ENCODE peak calls at places on chromosomes 2 and 18, in eight cellular contexts. S, U, G, M, W, D, H and Q are unnamed samples.

GRCh38 chr2:203549406-203549805 is 14.3 kb upstream of the RAPH1 start:
- DNase-seq in S (no peak), U (no peak), G (no peak), M (no peak), W (no peak), D (no peak), H (no peak), Q (no peak)

GRCh38 chr2:57696016-57696415 is 350.6 kb upstream of the VRK2 start:
- DNase-seq in S (no peak), U (no peak), G (peak), M (peak), W (no peak), D (no peak), H (no peak), Q (no peak)

GRCh38 chr2:210387074-210387473 is 72.1 kb upstream of the MYL1 start:
- DNase-seq in S (no peak), U (no peak), G (no peak), M (no peak), W (no peak), D (no peak), H (no peak), Q (no peak)

GRCh38 chr2:230330725-230331124 is 3.7 kb downstream of the SP140L start:
- DNase-seq in S (no peak), U (no peak), G (no peak), M (no peak), W (no peak), D (no peak), H (no peak), Q (no peak)

GRCh38 chr2:79638410-79638809 is 125.6 kb downstream of the CTNNA2 start:
- DNase-seq in S (no peak), U (no peak), G (no peak), M (no peak), W (no peak), D (no peak), H (no peak), Q (no peak)

GRCh38 chr2:80703532-80703931 is 399.0 kb upstream of the LRRTM1 start:
- DNase-seq in S (no peak), U (no peak), G (no peak), M (no peak), W (no peak), D (no peak), H (no peak), Q (no peak)

GRCh38 chr18:69599377-69599776 is 198.7 kb downstream of the DOK6 start:
- DNase-seq in S (no peak), U (no peak), G (no peak), M (no peak), W (no peak), D (no peak), H (no peak), Q (no peak)

GRCh38 chr2:33168425-33168824 is 221.7 kb downstream of the LTBP1 start:
- DNase-seq in S (no peak), U (no peak), G (no peak), M (no peak), W (no peak), D (no peak), H (no peak), Q (no peak)

GRCh38 chr2:166758956-166759355 is 129.3 kb upstream of the XIRP2 start:
- DNase-seq in S (no peak), U (no peak), G (no peak), M (no peak), W (no peak), D (no peak), H (no peak), Q (no peak)

GRCh38 chr2:33212151-33212550 is 264.3 kb upstream of the RASGRP3 start:
- DNase-seq in S (no peak), U (peak), G (peak), M (peak), W (no peak), D (no peak), H (no peak), Q (peak)

GRCh38 chr18:8052237-8052701 is 485.2 kb downstream of the PTPRM start:
- DNase-seq in S (no peak), U (peak), G (no peak), M (peak), W (no peak), D (no peak), H (no peak), Q (no peak)

GRCh38 chr18:46650681-46651080 is 6.3 kb downstream of the LOXHD1 start:
- DNase-seq in S (no peak), U (no peak), G (no peak), M (no peak), W (no peak), D (peak), H (no peak), Q (no peak)

GRCh38 chr2:1612391-1613077 is 131.8 kb downstream of the PXDN start:
- DNase-seq in S (no peak), U (no peak), G (no peak), M (no peak), W (peak), D (peak), H (no peak), Q (no peak)

GRCh38 chr2:156673271-156673615 is 237.1 kb downstream of the GPD2 start:
- DNase-seq in S (no peak), U (no peak), G (no peak), M (no peak), W (no peak), D (no peak), H (no peak), Q (no peak)

GRCh38 chr2:127771756-127772155 is 39.2 kb downstream of the WDR33 start:
- DNase-seq in S (no peak), U (no peak), G (no peak), M (peak), W (no peak), D (no peak), H (no peak), Q (peak)

GRCh38 chr2:238574490-238575271 is 148.0 kb downstream of the ASB1 start:
- DNase-seq in S (peak), U (no peak), G (no peak), M (no peak), W (no peak), D (no peak), H (no peak), Q (no peak)

GRCh38 chr2:71923887-71924533 is 223.7 kb downstream of the CYP26B1 start:
- DNase-seq in S (peak), U (peak), G (peak), M (peak), W (peak), D (no peak), H (peak), Q (peak)

GRCh38 chr2:70672990-70673647 is 94.9 kb downstream of the ADD2 start:
- DNase-seq in S (no peak), U (no peak), G (peak), M (no peak), W (no peak), D (no peak), H (no peak), Q (no peak)

GRCh38 chr2:179802483-179802882 is 58.9 kb downstream of the ZNF385B start:
- DNase-seq in S (no peak), U (no peak), G (no peak), M (no peak), W (no peak), D (no peak), H (no peak), Q (no peak)

GRCh38 chr2:38362223-38362622 is 14.8 kb downstream of the ATL2 start:
- DNase-seq in S (no peak), U (no peak), G (no peak), M (no peak), W (no peak), D (no peak), H (no peak), Q (no peak)

GRCh38 chr18:34159691-34160185 is 65.0 kb downstream of the NOL4 start:
- DNase-seq in S (no peak), U (no peak), G (no peak), M (no peak), W (no peak), D (no peak), H (no peak), Q (no peak)

GRCh38 chr2:217972037-217972436 is 30.8 kb downstream of the TNS1 start:
- DNase-seq in S (no peak), U (no peak), G (no peak), M (no peak), W (no peak), D (no peak), H (no peak), Q (no peak)